ENCODE peak calls at places on chromosomes 6 and 20, in nine cellular contexts. P is RWPE1, M is T1000, L is RWPE2, D is mucosa of gallbladder, H is NCI-H82, Q is right cardiac atrium, V is sciatic nerve, C is RCC 7860. O is an unnamed sample.

GRCh38 chr20:18506744-18507143 is 996 bp upstream of the SEC23B start:
- DNase-seq in P (no peak), M (no peak), L (no peak), D (no peak), H (peak; percentile 41), Q (no peak), V (no peak), C (no peak), O (no peak)

GRCh38 chr6:124056884-124057283 is 253.2 kb downstream of the NKAIN2 start:
- DNase-seq in P (no peak), M (no peak), L (no peak), D (no peak), H (no peak), Q (no peak), V (no peak), C (no peak), O (no peak)

GRCh38 chr6:76682842-76683241 is 610.4 kb upstream of the IMPG1 start:
- DNase-seq in P (peak; percentile 8), M (no peak), L (no peak), D (no peak), H (peak; percentile 35), Q (no peak), V (no peak), C (no peak), O (no peak)

GRCh38 chr6:75524322-75524972 is 30.8 kb upstream of the FILIP1 start:
- DNase-seq in P (peak; percentile 26), M (peak; percentile 9), L (no peak), D (peak; percentile 17), H (peak; percentile 59), Q (no peak), V (no peak), C (peak; percentile 68), O (no peak)

GRCh38 chr20:17533396-17533795 is 2.2 kb upstream of the BFSP1 start:
- DNase-seq in P (peak; percentile 79), M (no peak), L (no peak), D (peak; percentile 23), H (peak; percentile 85), Q (no peak), V (no peak), C (no peak), O (no peak)

GRCh38 chr6:120844084-120844483 is 490.2 kb downstream of the TBC1D32 start:
- DNase-seq in P (no peak), M (no peak), L (no peak), D (no peak), H (no peak), Q (no peak), V (no peak), C (no peak), O (no peak)

GRCh38 chr20:37313546-37314091 is 24.2 kb downstream of the MANBAL start:
- DNase-seq in P (no peak), M (no peak), L (peak; percentile 73), D (no peak), H (no peak), Q (peak; percentile 28), V (peak; percentile 43), C (no peak), O (no peak)

GRCh38 chr6:164243949-164244348 is 829.4 kb downstream of the QKI start:
- DNase-seq in P (no peak), M (no peak), L (no peak), D (no peak), H (no peak), Q (no peak), V (no peak), C (no peak), O (no peak)

GRCh38 chr6:36118550-36119107 is 11.7 kb upstream of the MAPK13 start:
- DNase-seq in P (no peak), M (peak; percentile 15), L (no peak), D (peak; percentile 45), H (no peak), Q (peak; percentile 61), V (no peak), C (peak; percentile 28), O (no peak)

GRCh38 chr6:28867078-28867414 is 56.7 kb downstream of the TRIM27 start:
- DNase-seq in P (no peak), M (no peak), L (no peak), D (no peak), H (peak; percentile 78), Q (no peak), V (no peak), C (no peak), O (no peak)

GRCh38 chr6:111642463-111643158 is 36.9 kb upstream of the TRAF3IP2 start:
- DNase-seq in P (peak; percentile 36), M (no peak), L (no peak), D (peak; percentile 68), H (peak; percentile 76), Q (peak; percentile 81), V (peak; percentile 74), C (peak; percentile 52), O (peak; percentile 74)

GRCh38 chr6:108501559-108501958 is 59.2 kb upstream of the FOXO3 start:
- DNase-seq in P (peak; percentile 13), M (no peak), L (no peak), D (no peak), H (no peak), Q (no peak), V (no peak), C (peak; percentile 29), O (no peak)

GRCh38 chr20:32544260-32544722 is 40.8 kb downstream of the NOL4L start:
- DNase-seq in P (no peak), M (no peak), L (no peak), D (no peak), H (no peak), Q (no peak), V (no peak), C (no peak), O (no peak)

GRCh38 chr20:8210749-8211148 is 78.7 kb downstream of the PLCB1 start:
- DNase-seq in P (no peak), M (no peak), L (no peak), D (no peak), H (no peak), Q (no peak), V (no peak), C (no peak), O (no peak)

GRCh38 chr20:35304956-35305355 is 12.7 kb upstream of the FAM83C start:
- DNase-seq in P (no peak), M (no peak), L (peak; percentile 75), D (no peak), H (no peak), Q (no peak), V (no peak), C (no peak), O (no peak)

GRCh38 chr20:49942942-49943341 is 6.7 kb downstream of the RNF114 start:
- DNase-seq in P (no peak), M (no peak), L (peak; percentile 32), D (no peak), H (no peak), Q (no peak), V (no peak), C (no peak), O (no peak)

GRCh38 chr20:53660947-53661381 is 67.3 kb upstream of the ZNF217 start:
- DNase-seq in P (no peak), M (no peak), L (peak; percentile 55), D (no peak), H (no peak), Q (no peak), V (no peak), C (no peak), O (no peak)

GRCh38 chr20:2093200-2093781 is 8.3 kb upstream of the STK35 start:
- DNase-seq in P (peak; percentile 43), M (no peak), L (no peak), D (no peak), H (peak; percentile 34), Q (no peak), V (no peak), C (no peak), O (no peak)

GRCh38 chr6:3997144-3997770 is 81.7 kb downstream of the FAM217A start:
- DNase-seq in P (no peak), M (no peak), L (no peak), D (no peak), H (peak; percentile 36), Q (no peak), V (no peak), C (no peak), O (no peak)

GRCh38 chr20:62776692-62777527 is 19.4 kb upstream of the MRGBP start:
- DNase-seq in P (peak; percentile 94), M (no peak), L (no peak), D (no peak), H (peak; percentile 91), Q (no peak), V (no peak), C (peak; percentile 34), O (no peak)

GRCh38 chr6:39128106-39128505 is 13.1 kb upstream of the SAYSD1 start:
- DNase-seq in P (no peak), M (no peak), L (no peak), D (no peak), H (no peak), Q (no peak), V (no peak), C (no peak), O (no peak)

GRCh38 chr6:150037526-150038201 is 12.3 kb upstream of the RAET1L start:
- DNase-seq in P (no peak), M (no peak), L (no peak), D (no peak), H (no peak), Q (no peak), V (no peak), C (no peak), O (no peak)

O was measured in heart left ventricle.